ENCODE peak calls at places on chromosomes 3 and 15, in seven cellular contexts. R is NCI-H1092, Y is EH, P is cardiac fibroblast, C is Kasumi-1, O is MCF 10A, U is fibroblast of lung. H is an unnamed sample.

GRCh38 chr3:161163297-161163696 is 57.8 kb upstream of the NMD3 start:
- DNase-seq in U (peak; percentile 91), R (no peak), Y (peak; percentile 93), C (peak; percentile 35), O (peak; percentile 73), P (peak; percentile 99), H (peak; percentile 70)

GRCh38 chr15:25715536-25716413 is 147.4 kb downstream of the ATP10A start:
- DNase-seq in Y (no peak), P (no peak), U (no peak), O (no peak), R (no peak), C (no peak), H (no peak)

GRCh38 chr3:37899101-37899707 is 37.5 kb downstream of the CTDSPL start:
- DNase-seq in C (no peak), R (no peak), O (no peak), P (no peak), Y (no peak), U (no peak), H (no peak)

GRCh38 chr15:74460298-74460697 is 662 bp downstream of the UBL7 start:
- DNase-seq in C (no peak), R (no peak), Y (no peak), O (no peak), P (no peak), U (no peak), H (no peak)

GRCh38 chr15:69085325-69086081 is 71.0 kb downstream of the NOX5 start:
- DNase-seq in C (no peak), P (no peak), O (no peak), Y (no peak), R (no peak), U (no peak), H (no peak)

GRCh38 chr15:93088200-93088980 is 621 bp downstream of the RGMA start:
- DNase-seq in Y (peak; percentile 5), U (peak; percentile 23), C (no peak), O (peak; percentile 30), R (no peak), P (peak; percentile 19), H (no peak)

GRCh38 chr15:66866651-66867050 is 164.6 kb downstream of the SMAD6 start:
- DNase-seq in R (no peak), U (no peak), P (no peak), C (no peak), O (no peak), Y (no peak), H (no peak)

GRCh38 chr3:176767385-176767784 is 429.9 kb downstream of the TBL1XR1 start:
- DNase-seq in O (peak; percentile 96), R (no peak), C (no peak), U (peak; percentile 41), Y (peak; percentile 93), P (peak; percentile 87), H (no peak)

GRCh38 chr15:39427705-39428104 is 153.2 kb upstream of the THBS1 start:
- DNase-seq in R (no peak), U (no peak), C (peak; percentile 22), P (no peak), Y (no peak), O (no peak), H (no peak)

GRCh38 chr3:48414376-48415250 is 15.3 kb downstream of the PLXNB1 start:
- DNase-seq in R (no peak), C (no peak), Y (no peak), U (no peak), O (no peak), P (no peak), H (no peak)

GRCh38 chr3:197592361-197593045 is 36.7 kb upstream of the BDH1 start:
- DNase-seq in O (no peak), C (no peak), Y (no peak), P (no peak), U (no peak), R (no peak), H (no peak)

GRCh38 chr3:117454236-117454635 is 744.7 kb downstream of the TUSC7 start:
- DNase-seq in C (peak; percentile 4), P (no peak), Y (no peak), R (peak; percentile 1), U (peak; percentile 2), O (peak; percentile 11), H (no peak)

GRCh38 chr3:59235221-59236012 is 185.6 kb upstream of the CFAP20DC start:
- DNase-seq in O (no peak), Y (no peak), U (no peak), P (no peak), C (no peak), R (no peak), H (no peak)

GRCh38 chr15:99671926-99672701 is 61.1 kb downstream of the LYSMD4 start:
- DNase-seq in Y (no peak), U (no peak), C (no peak), O (no peak), P (no peak), R (no peak), H (no peak)